ENCODE peak calls at places on chromosomes 12 and 14, in six cellular contexts. One of them, this sample, is unnamed.

GRCh38 chr12:9843416-9843815 is 16.1 kb downstream of the KLRF1 start:
- DNase-seq in mammary epithelial cell: peak
- DNase-seq in neuronal stem cell: no peak
- DNase-seq in HCT116: no peak
- DNase-seq in body of pancreas: no peak
- DNase-seq in HepG2: no peak
- DNase-seq in this sample: no peak

GRCh38 chr12:75315518-75315917 is 14.6 kb downstream of the CAPS2 start:
- DNase-seq in neuronal stem cell: no peak
- DNase-seq in body of pancreas: no peak
- DNase-seq in HepG2: no peak
- DNase-seq in mammary epithelial cell: no peak
- DNase-seq in HCT116: no peak
- DNase-seq in this sample: no peak

GRCh38 chr12:104691661-104692334 is 235.1 kb downstream of the CHST11 start:
- DNase-seq in HCT116: no peak
- DNase-seq in mammary epithelial cell: no peak
- DNase-seq in HepG2: no peak
- DNase-seq in body of pancreas: no peak
- DNase-seq in neuronal stem cell: no peak
- DNase-seq in this sample: no peak

GRCh38 chr12:51661836-51662235 is 70.8 kb downstream of the SCN8A start:
- DNase-seq in HepG2: peak
- DNase-seq in neuronal stem cell: no peak
- DNase-seq in HCT116: no peak
- DNase-seq in mammary epithelial cell: no peak
- DNase-seq in body of pancreas: no peak
- DNase-seq in this sample: no peak

GRCh38 chr12:89073027-89073398 is 279.3 kb downstream of the DUSP6 start:
- DNase-seq in neuronal stem cell: no peak
- DNase-seq in body of pancreas: peak
- DNase-seq in HepG2: no peak
- DNase-seq in HCT116: no peak
- DNase-seq in mammary epithelial cell: no peak
- DNase-seq in this sample: no peak

GRCh38 chr14:99525699-99526080 is 44.5 kb downstream of the CCNK start:
- DNase-seq in mammary epithelial cell: no peak
- DNase-seq in body of pancreas: no peak
- DNase-seq in HCT116: no peak
- DNase-seq in neuronal stem cell: no peak
- DNase-seq in HepG2: no peak
- DNase-seq in this sample: no peak

GRCh38 chr12:6946920-6947374 is 3.1 kb downstream of the C12orf57 start:
- DNase-seq in mammary epithelial cell: no peak
- DNase-seq in HepG2: no peak
- DNase-seq in body of pancreas: no peak
- DNase-seq in HCT116: no peak
- DNase-seq in neuronal stem cell: no peak
- DNase-seq in this sample: no peak

GRCh38 chr12:53217049-53217929 is 10.2 kb upstream of the ITGB7 start:
- DNase-seq in HCT116: no peak
- DNase-seq in mammary epithelial cell: peak
- DNase-seq in HepG2: no peak
- DNase-seq in neuronal stem cell: no peak
- DNase-seq in body of pancreas: peak
- DNase-seq in this sample: no peak

GRCh38 chr12:65881348-65881961 is 57.2 kb downstream of the HMGA2 start:
- DNase-seq in body of pancreas: peak
- DNase-seq in mammary epithelial cell: no peak
- DNase-seq in HepG2: no peak
- DNase-seq in neuronal stem cell: no peak
- DNase-seq in HCT116: no peak
- DNase-seq in this sample: no peak

GRCh38 chr14:69037790-69038448 is 58.8 kb upstream of the ACTN1 start:
- DNase-seq in body of pancreas: no peak
- DNase-seq in HCT116: no peak
- DNase-seq in mammary epithelial cell: peak
- DNase-seq in HepG2: no peak
- DNase-seq in neuronal stem cell: no peak
- DNase-seq in this sample: no peak

GRCh38 chr14:101726295-101726953 is 35.1 kb upstream of the PPP2R5C start:
- DNase-seq in HCT116: no peak
- DNase-seq in HepG2: no peak
- DNase-seq in neuronal stem cell: no peak
- DNase-seq in mammary epithelial cell: no peak
- DNase-seq in body of pancreas: no peak
- DNase-seq in this sample: no peak
- H3K27ac ChIP-seq in HCT116: no peak
- H3K27ac ChIP-seq in HepG2: no peak
- H3K27ac ChIP-seq in neuronal stem cell: no peak
- H3K27ac ChIP-seq in mammary epithelial cell: no peak
- H3K27ac ChIP-seq in body of pancreas: no peak
- H3K27ac ChIP-seq in this sample: no peak

GRCh38 chr14:64717870-64718269 is 13.6 kb downstream of the PLEKHG3 start:
- DNase-seq in neuronal stem cell: no peak
- DNase-seq in body of pancreas: peak
- DNase-seq in mammary epithelial cell: peak
- DNase-seq in HCT116: no peak
- DNase-seq in HepG2: no peak
- DNase-seq in this sample: no peak
- H3K27ac ChIP-seq in neuronal stem cell: no peak
- H3K27ac ChIP-seq in body of pancreas: peak
- H3K27ac ChIP-seq in mammary epithelial cell: peak
- H3K27ac ChIP-seq in HCT116: peak
- H3K27ac ChIP-seq in HepG2: no peak
- H3K27ac ChIP-seq in this sample: no peak

DNA sequence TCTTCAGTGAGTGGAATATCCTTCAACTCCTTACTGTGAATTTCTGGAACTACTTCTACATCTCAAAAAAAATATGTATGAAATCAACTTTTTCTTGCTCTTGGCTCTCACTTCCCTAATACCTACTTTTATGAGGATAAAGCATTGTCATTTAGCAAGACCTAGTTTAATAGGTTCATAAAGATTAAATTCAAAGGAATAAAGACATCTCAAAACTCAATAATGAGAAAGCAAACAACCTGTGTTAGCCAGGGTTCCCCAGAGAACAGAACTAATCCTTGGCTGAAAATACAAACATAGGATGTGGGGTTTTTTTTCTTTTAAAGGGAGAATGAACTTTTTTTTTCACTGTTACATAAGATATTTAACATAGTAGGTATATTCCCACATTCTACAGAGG is 57.9 kb downstream of the SCFD1 start:
- DNase-seq in neuronal stem cell: no peak
- DNase-seq in mammary epithelial cell: no peak
- DNase-seq in body of pancreas: no peak
- DNase-seq in HCT116: no peak
- DNase-seq in HepG2: no peak
- DNase-seq in this sample: no peak
- H3K27ac ChIP-seq in neuronal stem cell: no peak
- H3K27ac ChIP-seq in mammary epithelial cell: no peak
- H3K27ac ChIP-seq in body of pancreas: no peak
- H3K27ac ChIP-seq in HCT116: no peak
- H3K27ac ChIP-seq in HepG2: no peak
- H3K27ac ChIP-seq in this sample: no peak

GRCh38 chr12:2118061-2118460 is 65.3 kb downstream of the CACNA1C start:
- DNase-seq in neuronal stem cell: no peak
- DNase-seq in mammary epithelial cell: no peak
- DNase-seq in HepG2: no peak
- DNase-seq in HCT116: no peak
- DNase-seq in body of pancreas: no peak
- DNase-seq in this sample: no peak

GRCh38 chr12:2120982-2121758 is 68.4 kb downstream of the CACNA1C start:
- DNase-seq in HepG2: no peak
- DNase-seq in mammary epithelial cell: no peak
- DNase-seq in HCT116: no peak
- DNase-seq in body of pancreas: no peak
- DNase-seq in neuronal stem cell: no peak
- DNase-seq in this sample: no peak

GRCh38 chr12:2119266-2119665 is 66.5 kb downstream of the CACNA1C start:
- DNase-seq in mammary epithelial cell: no peak
- DNase-seq in body of pancreas: no peak
- DNase-seq in HCT116: no peak
- DNase-seq in HepG2: no peak
- DNase-seq in neuronal stem cell: no peak
- DNase-seq in this sample: no peak

GRCh38 chr12:2117541-2117940 is 64.8 kb downstream of the CACNA1C start:
- DNase-seq in body of pancreas: no peak
- DNase-seq in HCT116: no peak
- DNase-seq in HepG2: no peak
- DNase-seq in mammary epithelial cell: no peak
- DNase-seq in neuronal stem cell: no peak
- DNase-seq in this sample: no peak

DNA sequence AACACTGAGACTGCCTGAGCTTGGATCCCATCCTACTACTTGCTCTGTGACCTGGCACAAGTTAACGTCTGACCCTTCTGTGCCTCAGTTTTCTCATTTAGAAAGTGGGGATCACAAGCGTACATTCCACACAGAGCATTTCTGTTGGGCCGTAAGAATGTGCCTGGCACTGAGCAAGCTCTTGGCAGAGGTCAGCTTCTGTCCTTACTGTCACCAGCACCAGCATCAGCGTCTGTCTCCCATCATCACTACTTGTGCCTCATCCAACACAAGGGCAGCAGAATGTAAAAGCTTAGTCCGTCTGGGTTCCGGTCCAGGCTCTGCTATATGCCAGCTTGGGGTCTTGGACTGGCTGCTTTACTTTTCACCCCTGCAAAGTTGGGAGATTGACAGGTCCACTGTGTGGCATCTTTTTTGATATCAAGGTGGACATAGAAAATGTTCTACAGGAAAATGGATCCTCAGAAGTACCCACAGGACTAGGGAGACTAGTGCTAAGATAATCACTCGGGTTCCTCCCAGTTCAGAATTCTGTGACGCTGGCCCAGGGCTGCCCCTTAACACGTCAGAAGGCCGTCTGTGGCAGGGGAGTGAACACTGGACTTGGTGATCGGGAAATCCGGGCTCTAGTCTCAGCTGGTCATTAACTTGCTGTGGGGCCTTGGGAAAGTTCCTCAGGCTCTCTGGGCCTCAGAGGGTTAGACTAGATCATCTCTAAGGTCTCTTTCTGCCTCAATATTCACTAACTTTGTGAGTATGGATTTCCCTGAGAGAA is 65.9 kb downstream of the CACNA1C start:
- DNase-seq in HepG2: no peak
- DNase-seq in neuronal stem cell: no peak
- DNase-seq in body of pancreas: no peak
- DNase-seq in HCT116: no peak
- DNase-seq in mammary epithelial cell: no peak
- DNase-seq in this sample: no peak
- H3K27ac ChIP-seq in HepG2: no peak
- H3K27ac ChIP-seq in neuronal stem cell: no peak
- H3K27ac ChIP-seq in body of pancreas: no peak
- H3K27ac ChIP-seq in HCT116: no peak
- H3K27ac ChIP-seq in mammary epithelial cell: no peak
- H3K27ac ChIP-seq in this sample: no peak

GRCh38 chr14:20609215-20610001 is 18.2 kb upstream of the RNASE12 start:
- DNase-seq in neuronal stem cell: peak
- DNase-seq in mammary epithelial cell: peak
- DNase-seq in HCT116: peak
- DNase-seq in body of pancreas: peak
- DNase-seq in HepG2: peak
- DNase-seq in this sample: no peak
- H3K27ac ChIP-seq in neuronal stem cell: no peak
- H3K27ac ChIP-seq in mammary epithelial cell: peak
- H3K27ac ChIP-seq in HCT116: peak
- H3K27ac ChIP-seq in body of pancreas: no peak
- H3K27ac ChIP-seq in HepG2: peak
- H3K27ac ChIP-seq in this sample: no peak

GRCh38 chr14:74653386-74654138 is 41.5 kb upstream of the LTBP2 start:
- DNase-seq in HepG2: no peak
- DNase-seq in body of pancreas: no peak
- DNase-seq in mammary epithelial cell: no peak
- DNase-seq in HCT116: no peak
- DNase-seq in neuronal stem cell: no peak
- DNase-seq in this sample: no peak
- H3K27ac ChIP-seq in HepG2: no peak
- H3K27ac ChIP-seq in body of pancreas: no peak
- H3K27ac ChIP-seq in mammary epithelial cell: no peak
- H3K27ac ChIP-seq in HCT116: no peak
- H3K27ac ChIP-seq in neuronal stem cell: no peak
- H3K27ac ChIP-seq in this sample: no peak

This sample was measured in iPS DF 6.9.